ENCODE peak calls at places on chromosomes 13 and 19, in nine cellular contexts. One of them, this sample, is unnamed.

GRCh38 chr13:112984954-112985802 is 16.2 kb downstream of the MCF2L start:
- DNase-seq in stimulated activated CD8-positive, alpha-beta memory T cell treated with anti-CD3 and anti-CD28 coated beads, Interleukin-4, amount 100 ng/mL, for 48 hours: no peak
- DNase-seq in HS-5: no peak
- DNase-seq in mesendoderm: no peak
- DNase-seq in neural progenitor cell: no peak
- DNase-seq in HT1080: no peak
- DNase-seq in AG08396: no peak
- DNase-seq in NCI-H510A: no peak
- DNase-seq in activated naive CD8-positive, alpha-beta T cell treated with anti-CD3 and anti-CD28 coated beads, Interleukin-2, amount 50 U/mL, for 24 hours: no peak
- DNase-seq in this sample: no peak

GRCh38 chr19:35106898-35107540 is 8.6 kb upstream of the FXYD3 start:
- DNase-seq in neural progenitor cell: no peak
- DNase-seq in AG08396: no peak
- DNase-seq in HT1080: no peak
- DNase-seq in activated naive CD8-positive, alpha-beta T cell treated with anti-CD3 and anti-CD28 coated beads, Interleukin-2, amount 50 U/mL, for 24 hours: no peak
- DNase-seq in stimulated activated CD8-positive, alpha-beta memory T cell treated with anti-CD3 and anti-CD28 coated beads, Interleukin-4, amount 100 ng/mL, for 48 hours: no peak
- DNase-seq in HS-5: no peak
- DNase-seq in mesendoderm: no peak
- DNase-seq in NCI-H510A: no peak
- DNase-seq in this sample: no peak

GRCh38 chr13:94384217-94384905 is 95.1 kb downstream of the DCT start:
- DNase-seq in HT1080: no peak
- DNase-seq in NCI-H510A: no peak
- DNase-seq in AG08396: no peak
- DNase-seq in stimulated activated CD8-positive, alpha-beta memory T cell treated with anti-CD3 and anti-CD28 coated beads, Interleukin-4, amount 100 ng/mL, for 48 hours: no peak
- DNase-seq in mesendoderm: no peak
- DNase-seq in activated naive CD8-positive, alpha-beta T cell treated with anti-CD3 and anti-CD28 coated beads, Interleukin-2, amount 50 U/mL, for 24 hours: no peak
- DNase-seq in neural progenitor cell: no peak
- DNase-seq in HS-5: no peak
- DNase-seq in this sample: no peak

GRCh38 chr13:99854376-99854775 is 117.2 kb downstream of the ZIC5 start:
- DNase-seq in AG08396: no peak
- DNase-seq in mesendoderm: no peak
- DNase-seq in HT1080: no peak
- DNase-seq in activated naive CD8-positive, alpha-beta T cell treated with anti-CD3 and anti-CD28 coated beads, Interleukin-2, amount 50 U/mL, for 24 hours: no peak
- DNase-seq in HS-5: no peak
- DNase-seq in stimulated activated CD8-positive, alpha-beta memory T cell treated with anti-CD3 and anti-CD28 coated beads, Interleukin-4, amount 100 ng/mL, for 48 hours: no peak
- DNase-seq in NCI-H510A: no peak
- DNase-seq in neural progenitor cell: no peak
- DNase-seq in this sample: no peak

GRCh38 chr19:14449321-14449720 is 16.2 kb downstream of the PKN1 start:
- DNase-seq in activated naive CD8-positive, alpha-beta T cell treated with anti-CD3 and anti-CD28 coated beads, Interleukin-2, amount 50 U/mL, for 24 hours: no peak
- DNase-seq in neural progenitor cell: no peak
- DNase-seq in mesendoderm: no peak
- DNase-seq in HS-5: no peak
- DNase-seq in HT1080: no peak
- DNase-seq in AG08396: no peak
- DNase-seq in stimulated activated CD8-positive, alpha-beta memory T cell treated with anti-CD3 and anti-CD28 coated beads, Interleukin-4, amount 100 ng/mL, for 48 hours: no peak
- DNase-seq in NCI-H510A: no peak
- DNase-seq in this sample: no peak

GRCh38 chr19:46206176-46206575 is 23.4 kb upstream of the IGFL1 start:
- DNase-seq in HS-5: no peak
- DNase-seq in activated naive CD8-positive, alpha-beta T cell treated with anti-CD3 and anti-CD28 coated beads, Interleukin-2, amount 50 U/mL, for 24 hours: no peak
- DNase-seq in HT1080: no peak
- DNase-seq in mesendoderm: no peak
- DNase-seq in AG08396: no peak
- DNase-seq in stimulated activated CD8-positive, alpha-beta memory T cell treated with anti-CD3 and anti-CD28 coated beads, Interleukin-4, amount 100 ng/mL, for 48 hours: no peak
- DNase-seq in neural progenitor cell: no peak
- DNase-seq in NCI-H510A: no peak
- DNase-seq in this sample: no peak

GRCh38 chr13:35518337-35518736 is 41.8 kb upstream of the MAB21L1 start:
- DNase-seq in stimulated activated CD8-positive, alpha-beta memory T cell treated with anti-CD3 and anti-CD28 coated beads, Interleukin-4, amount 100 ng/mL, for 48 hours: no peak
- DNase-seq in NCI-H510A: no peak
- DNase-seq in activated naive CD8-positive, alpha-beta T cell treated with anti-CD3 and anti-CD28 coated beads, Interleukin-2, amount 50 U/mL, for 24 hours: no peak
- DNase-seq in mesendoderm: no peak
- DNase-seq in neural progenitor cell: no peak
- DNase-seq in AG08396: no peak
- DNase-seq in HT1080: peak
- DNase-seq in HS-5: no peak
- DNase-seq in this sample: no peak

GRCh38 chr13:74444877-74445479 is 310.8 kb upstream of the KLF12 start:
- DNase-seq in activated naive CD8-positive, alpha-beta T cell treated with anti-CD3 and anti-CD28 coated beads, Interleukin-2, amount 50 U/mL, for 24 hours: no peak
- DNase-seq in HT1080: peak
- DNase-seq in neural progenitor cell: no peak
- DNase-seq in stimulated activated CD8-positive, alpha-beta memory T cell treated with anti-CD3 and anti-CD28 coated beads, Interleukin-4, amount 100 ng/mL, for 48 hours: no peak
- DNase-seq in NCI-H510A: no peak
- DNase-seq in mesendoderm: no peak
- DNase-seq in AG08396: no peak
- DNase-seq in HS-5: no peak
- DNase-seq in this sample: no peak

GRCh38 chr19:53883741-53884140 is 1.7 kb downstream of the PRKCG start:
- DNase-seq in stimulated activated CD8-positive, alpha-beta memory T cell treated with anti-CD3 and anti-CD28 coated beads, Interleukin-4, amount 100 ng/mL, for 48 hours: no peak
- DNase-seq in NCI-H510A: no peak
- DNase-seq in mesendoderm: no peak
- DNase-seq in HT1080: no peak
- DNase-seq in AG08396: no peak
- DNase-seq in neural progenitor cell: no peak
- DNase-seq in HS-5: no peak
- DNase-seq in activated naive CD8-positive, alpha-beta T cell treated with anti-CD3 and anti-CD28 coated beads, Interleukin-2, amount 50 U/mL, for 24 hours: no peak
- DNase-seq in this sample: no peak

GRCh38 chr19:56710437-56710836 is 38.9 kb upstream of the ZNF835 start:
- DNase-seq in AG08396: no peak
- DNase-seq in NCI-H510A: no peak
- DNase-seq in neural progenitor cell: no peak
- DNase-seq in HT1080: no peak
- DNase-seq in mesendoderm: no peak
- DNase-seq in stimulated activated CD8-positive, alpha-beta memory T cell treated with anti-CD3 and anti-CD28 coated beads, Interleukin-4, amount 100 ng/mL, for 48 hours: no peak
- DNase-seq in HS-5: no peak
- DNase-seq in activated naive CD8-positive, alpha-beta T cell treated with anti-CD3 and anti-CD28 coated beads, Interleukin-2, amount 50 U/mL, for 24 hours: no peak
- DNase-seq in this sample: no peak

GRCh38 chr19:16654151-16654550 is 5.8 kb downstream of the SMIM7 start:
- DNase-seq in AG08396: peak
- DNase-seq in mesendoderm: peak
- DNase-seq in HT1080: peak
- DNase-seq in neural progenitor cell: no peak
- DNase-seq in HS-5: no peak
- DNase-seq in NCI-H510A: no peak
- DNase-seq in stimulated activated CD8-positive, alpha-beta memory T cell treated with anti-CD3 and anti-CD28 coated beads, Interleukin-4, amount 100 ng/mL, for 48 hours: no peak
- DNase-seq in activated naive CD8-positive, alpha-beta T cell treated with anti-CD3 and anti-CD28 coated beads, Interleukin-2, amount 50 U/mL, for 24 hours: no peak
- DNase-seq in this sample: no peak